ENCODE peak calls at places on chromosomes 16 and 17, in five cellular contexts. A is GM12878, X is HepG2, E is NT2/D1, P is H1. H is an unnamed sample.

GRCh38 chr17:47800686-47801085 is 20.9 kb downstream of the OSBPL7 start:
- DNase-seq in X (no peak), E (no peak), A (no peak), P (no peak), H (no peak)

GRCh38 chr17:2213291-2213960 is 90.2 kb downstream of the SMG6 start:
- DNase-seq in P (no peak), A (no peak), E (no peak), X (no peak), H (no peak)

GRCh38 chr17:28521296-28522085 is 15.3 kb downstream of the FOXN1 start:
- DNase-seq in A (no peak), E (no peak), P (no peak), X (no peak), H (no peak)

GRCh38 chr17:77433385-77434135 is 292.8 kb downstream of the SEC14L1 start:
- DNase-seq in E (no peak), A (no peak), P (no peak), X (no peak), H (no peak)

GRCh38 chr17:63571632-63572310 is 21.5 kb downstream of the DCAF7 start:
- DNase-seq in E (no peak), X (peak), P (no peak), A (no peak), H (no peak)

GRCh38 chr17:38613981-38614779 is 8.4 kb upstream of the SRCIN1 start:
- DNase-seq in E (no peak), A (no peak), P (no peak), X (peak), H (no peak)

GRCh38 chr16:79874391-79874790 is 273.9 kb upstream of the MAF start:
- DNase-seq in A (no peak), P (no peak), X (no peak), E (no peak), H (no peak)

GRCh38 chr17:55931448-55931847 is 180.6 kb downstream of the PCTP start:
- DNase-seq in A (no peak), P (no peak), E (no peak), X (no peak), H (no peak)

GRCh38 chr17:6473128-6473767 is 29.0 kb downstream of the PIMREG start:
- DNase-seq in P (no peak), A (no peak), X (peak), E (peak), H (peak)

GRCh38 chr17:7587831-7588230 is 2.1 kb downstream of the SOX15 start:
- DNase-seq in E (no peak), P (no peak), X (no peak), A (no peak), H (no peak)
- TF ChIP-seq SUZ12 in E (no peak), P (no peak), X (no peak), A (no peak), H (no peak)

DNA sequence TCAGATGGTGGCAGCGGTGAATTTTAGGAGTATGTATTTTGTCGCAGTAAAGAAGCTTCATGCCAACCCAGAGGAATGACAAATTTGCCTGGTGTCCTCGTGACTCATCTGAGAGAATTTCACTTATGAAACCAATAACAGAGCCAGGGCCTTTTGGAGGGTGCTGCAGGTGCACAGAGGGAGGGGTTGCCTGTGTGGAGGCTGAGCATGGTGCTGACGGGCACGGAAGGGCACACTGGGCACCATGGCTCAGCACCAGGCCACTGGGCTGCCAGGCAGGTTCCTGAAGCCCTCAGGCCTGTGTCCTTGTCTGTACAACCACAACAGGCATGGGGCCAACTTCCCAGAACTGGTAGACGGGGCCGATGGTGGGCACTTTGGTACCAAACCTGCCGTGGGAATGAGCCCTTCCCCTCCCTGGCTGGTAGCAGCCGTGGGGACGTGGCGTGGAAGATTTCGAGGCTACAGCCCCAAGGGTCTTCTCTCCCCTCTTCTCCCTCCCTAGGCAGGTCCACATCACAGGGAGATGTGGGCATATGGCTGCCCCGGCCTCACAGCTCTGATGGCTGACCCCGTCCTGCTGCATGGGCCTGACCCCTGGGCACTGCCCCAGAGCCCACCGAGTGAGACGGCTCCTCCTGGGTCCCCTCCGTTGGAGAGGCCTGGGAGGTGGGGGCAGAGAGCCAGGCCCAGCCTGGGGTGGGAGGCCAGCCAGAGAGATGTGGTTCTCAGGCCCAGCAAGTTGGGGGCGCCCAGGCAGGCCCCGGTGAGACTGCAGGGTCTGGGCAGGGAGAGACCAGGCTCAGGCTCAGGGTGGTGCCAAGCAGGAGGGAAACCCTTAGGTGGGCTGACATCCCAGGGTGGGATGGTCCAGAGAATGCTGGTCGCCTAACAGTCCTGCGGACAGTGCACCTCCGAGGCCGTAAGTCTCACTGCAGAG is 30.2 kb upstream of the ZNF469 start:
- DNase-seq in E (no peak), P (no peak), A (no peak), X (no peak), H (no peak)
- TF ChIP-seq SUZ12 in E (no peak), P (no peak), A (no peak), X (no peak), H (no peak)

DNA sequence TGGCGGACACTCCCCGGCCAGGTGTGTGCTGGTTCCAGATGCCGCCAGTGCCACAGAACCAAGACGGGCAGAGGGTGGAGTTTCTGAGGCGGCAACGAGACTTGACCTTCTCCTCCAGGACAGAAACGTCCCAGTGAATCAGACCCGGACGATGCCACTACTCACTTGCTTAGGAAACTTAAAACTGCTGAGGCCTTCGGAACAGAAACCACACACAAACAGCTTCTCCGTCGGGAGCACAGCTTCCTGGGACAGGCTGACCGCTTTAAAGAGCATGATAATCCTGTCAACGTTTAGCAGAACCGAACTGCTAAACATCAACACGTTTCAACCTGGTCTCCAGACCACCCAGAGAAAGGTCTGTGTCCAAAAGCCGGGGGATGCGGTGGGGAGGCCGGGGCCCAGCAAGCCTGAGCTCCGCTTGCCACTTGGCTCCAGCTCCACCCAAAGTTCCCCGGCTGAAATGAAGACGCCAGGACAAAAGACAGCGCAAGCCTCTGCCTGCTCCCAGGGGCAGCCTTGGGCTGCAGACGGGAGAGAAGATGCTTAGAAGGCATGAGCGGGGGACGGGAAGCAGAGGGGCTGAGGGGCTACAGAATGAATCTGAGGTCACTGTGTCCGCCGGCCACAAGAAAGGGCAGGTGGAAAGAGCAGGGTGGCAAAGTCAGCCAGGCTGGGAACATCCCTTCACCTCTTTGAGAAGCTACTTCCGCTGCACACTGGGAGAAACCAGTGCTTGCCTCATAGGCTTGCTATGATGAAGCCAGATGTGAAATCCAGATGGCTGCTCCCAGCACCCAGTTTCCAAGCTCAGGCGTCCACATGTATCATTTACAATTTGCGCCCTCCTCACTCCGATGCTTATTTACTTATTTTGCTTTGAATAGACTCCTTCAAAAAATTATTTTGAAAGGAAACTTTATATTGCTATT is 68.9 kb downstream of the MRM3 start:
- DNase-seq in E (no peak), A (no peak), P (no peak), X (no peak), H (no peak)
- TF ChIP-seq SUZ12 in E (no peak), A (no peak), P (no peak), X (no peak), H (no peak)

DNA sequence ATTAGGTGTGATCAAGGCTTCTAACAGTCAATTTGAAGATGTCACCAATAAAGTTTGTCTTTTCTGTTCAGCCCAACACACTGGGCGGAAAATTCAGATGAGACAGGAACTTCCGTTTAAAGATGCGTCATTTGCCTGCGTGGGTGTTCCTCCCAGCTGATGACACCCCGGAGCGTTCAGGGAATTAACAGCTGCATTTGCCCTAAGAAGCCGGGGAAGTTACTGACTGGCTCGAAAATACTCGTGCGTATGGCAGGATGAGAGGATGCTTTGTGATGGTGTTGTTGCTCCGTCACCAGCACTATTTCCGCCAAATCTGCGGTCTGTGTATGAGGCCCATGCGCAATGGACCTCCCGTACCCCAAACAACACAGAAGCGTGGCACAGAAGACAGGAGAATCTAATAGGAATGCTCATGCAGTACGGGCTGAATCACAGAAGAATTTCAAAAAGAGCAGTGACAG is 11.9 kb upstream of the PVALEF start:
- DNase-seq in E (no peak), P (no peak), A (no peak), X (no peak), H (no peak)
- TF ChIP-seq SUZ12 in E (no peak), P (no peak), A (no peak), X (no peak), H (no peak)

GRCh38 chr17:10055251-10055975 is 143.0 kb downstream of the GAS7 start:
- DNase-seq in X (no peak), A (no peak), P (no peak), E (no peak), H (no peak)
- TF ChIP-seq SUZ12 in X (no peak), A (no peak), P (no peak), E (no peak), H (no peak)

DNA sequence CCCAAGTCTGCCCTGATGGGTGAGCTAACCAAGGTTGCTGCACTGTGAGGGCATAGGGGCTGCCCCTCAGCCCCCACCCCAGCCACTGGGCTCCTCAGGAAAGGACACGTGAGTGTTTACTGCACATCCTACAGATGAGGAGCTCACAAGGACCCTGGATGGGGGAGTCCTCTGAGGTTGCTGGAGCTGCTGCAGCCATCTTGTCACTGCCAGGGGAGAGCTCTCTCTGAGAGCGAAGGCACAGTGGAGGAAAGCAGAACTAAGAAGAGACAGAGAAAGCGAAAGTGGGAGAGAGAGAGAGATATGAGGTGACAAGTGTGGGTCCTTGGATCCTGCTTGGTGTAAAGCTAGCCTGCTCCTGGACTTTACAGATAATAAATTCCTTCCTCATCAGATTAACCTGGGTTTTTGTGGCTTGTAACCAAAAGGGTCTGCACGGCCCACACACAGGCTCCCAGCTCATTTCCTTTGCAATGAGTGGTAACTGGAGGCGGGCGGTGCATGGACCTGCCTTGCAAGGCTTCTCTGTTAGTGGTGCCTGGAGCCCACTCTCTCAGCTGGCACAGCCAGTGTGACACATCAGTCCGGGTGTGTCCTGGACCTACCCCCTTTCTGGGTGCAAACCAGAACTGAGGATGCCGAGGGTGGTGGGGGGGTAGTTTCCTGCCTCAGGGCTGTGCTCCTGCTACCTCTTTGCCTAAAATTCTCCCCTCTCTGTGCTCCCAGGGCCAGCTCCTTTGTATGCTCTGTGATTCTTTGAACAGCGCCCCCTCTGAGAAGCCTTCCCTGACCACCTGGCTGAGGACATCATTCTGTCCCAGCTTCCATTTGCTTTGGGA is 14.2 kb downstream of the SNX20 start:
- DNase-seq in X (no peak), E (no peak), P (no peak), A (peak), H (no peak)
- TF ChIP-seq SUZ12 in X (no peak), E (no peak), P (no peak), A (no peak), H (no peak)

DNA sequence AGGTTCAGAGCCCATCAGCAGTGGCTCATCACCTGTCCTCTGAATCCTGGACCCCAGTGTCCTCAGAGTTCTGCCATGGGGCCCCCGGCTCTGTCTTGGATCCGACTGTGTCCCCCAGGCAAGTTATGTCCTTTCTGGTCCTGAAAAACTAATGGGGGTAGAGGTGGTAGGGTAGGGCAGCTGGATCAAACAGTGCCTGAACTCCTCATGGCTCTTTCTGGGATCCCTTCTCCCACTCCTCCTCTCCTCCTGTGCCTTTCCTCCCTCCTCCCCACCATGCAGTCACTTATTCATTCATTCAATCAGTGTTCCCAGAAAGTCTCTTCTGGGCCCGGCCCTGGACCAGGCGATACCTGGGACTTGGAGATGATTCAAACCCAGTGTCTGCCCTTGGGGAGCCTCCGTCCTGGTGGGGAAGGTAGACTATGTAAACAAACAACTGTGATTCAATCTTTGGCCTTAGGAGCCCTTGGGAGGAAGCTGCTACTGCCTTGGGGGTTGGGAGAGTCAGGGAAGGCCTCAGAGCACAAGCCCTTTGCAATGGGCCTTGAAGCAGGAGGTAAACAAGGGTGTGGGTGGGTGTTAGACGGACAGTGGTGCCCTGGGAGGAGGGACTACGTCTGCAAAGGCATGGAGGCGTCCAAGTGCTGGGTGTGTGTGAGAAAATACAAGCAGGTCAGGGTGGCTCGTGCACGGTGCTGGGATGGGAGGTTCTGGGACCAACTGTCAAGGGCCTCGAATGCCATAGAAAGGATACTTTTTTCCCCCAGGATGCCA is 6.4 kb upstream of the FAM83G start:
- DNase-seq in P (no peak), A (no peak), E (no peak), X (peak), H (no peak)
- TF ChIP-seq SUZ12 in P (no peak), A (no peak), E (no peak), X (no peak), H (no peak)

DNA sequence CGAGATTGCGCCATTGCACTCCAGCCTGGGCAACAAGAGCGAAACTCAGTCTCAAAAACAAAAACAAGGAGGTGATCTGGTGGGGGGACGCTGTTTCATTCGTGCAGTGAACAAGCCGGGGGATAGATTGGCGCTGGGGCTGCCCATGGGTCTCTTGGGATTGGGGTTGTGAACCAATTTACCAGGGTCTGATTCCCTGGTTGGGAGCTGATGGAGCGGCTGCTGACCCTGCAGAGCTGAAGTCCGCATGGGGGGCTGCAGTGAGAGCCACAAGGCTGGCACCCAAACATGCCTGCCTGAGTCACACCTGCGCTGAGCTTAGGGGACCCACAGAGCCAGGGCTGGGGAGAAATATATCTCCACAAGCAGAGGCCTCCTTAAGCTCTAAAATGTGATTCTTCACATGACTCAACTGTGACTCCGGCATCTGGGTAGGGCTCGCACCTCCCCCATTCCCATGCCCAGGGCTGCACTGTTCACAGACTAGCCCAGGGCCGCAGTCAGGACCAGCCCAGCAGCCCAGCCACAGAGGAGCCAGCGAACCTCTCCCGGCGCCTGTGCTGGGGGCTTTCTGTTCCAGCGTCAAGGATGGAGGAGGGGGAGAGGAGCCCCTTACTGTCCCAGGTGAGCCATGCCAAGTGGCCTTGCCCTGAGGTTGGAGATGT is 5.0 kb downstream of the TSPAN10 start:
- DNase-seq in A (no peak), E (no peak), X (no peak), P (no peak), H (no peak)
- TF ChIP-seq SUZ12 in A (no peak), E (no peak), X (no peak), P (no peak), H (no peak)

H was measured in HEK293T.